ENCODE peak calls at places on chromosomes 7 and 10, in nine cellular contexts. N is activated T-cell treated with anti-CD3 and anti-CD28 coated beads for 4 hours; S is GM20000; J is stimulated activated CD4-positive, alpha-beta T cell treated with anti-CD3 and anti-CD28 coated beads, Interleukin-12 subunit alpha, Interleukin-12 subunit beta, amount 100 ng/mL, for 48 hours; L is NCI-H2171; X is midbrain; F is right cardiac atrium; C is trophoblast cell; G is effector memory CD8-positive, alpha-beta T cell. U is an unnamed sample.

GRCh38 chr10:132575320-132576201 is 38.0 kb downstream of the INPP5A start:
- DNase-seq in G (no peak), F (no peak), J (no peak), N (no peak), C (peak), S (peak), L (no peak), X (peak), U (no peak)

GRCh38 chr7:2929321-2930201 is 85.5 kb upstream of the GNA12 start:
- DNase-seq in F (no peak), C (no peak), L (peak), X (no peak), N (no peak), S (no peak), G (no peak), J (no peak), U (no peak)

GRCh38 chr10:110498982-110499795 is 1.5 kb downstream of the DUSP5 start:
- DNase-seq in J (no peak), L (no peak), F (no peak), C (peak), S (peak), G (peak), N (no peak), X (no peak), U (peak)

GRCh38 chr7:30019387-30019786 is 7.1 kb downstream of the FKBP14 start:
- DNase-seq in N (no peak), L (no peak), S (no peak), C (no peak), F (no peak), G (no peak), J (no peak), X (no peak), U (no peak)

GRCh38 chr7:468141-468540 is 51.5 kb downstream of the PDGFA start:
- DNase-seq in S (no peak), F (no peak), G (no peak), C (no peak), X (no peak), N (no peak), L (no peak), J (no peak), U (no peak)

GRCh38 chr7:32298403-32299132 is 191.6 kb downstream of the LSM5 start:
- DNase-seq in S (no peak), C (peak), J (no peak), G (no peak), X (no peak), N (no peak), F (peak), L (peak), U (no peak)

GRCh38 chr7:142864980-142865747 is 10.3 kb downstream of the EPHB6 start:
- DNase-seq in S (no peak), J (no peak), N (no peak), L (no peak), X (no peak), G (no peak), F (no peak), C (no peak), U (no peak)

GRCh38 chr10:129845081-129845823 is 118.8 kb downstream of the EBF3 start:
- DNase-seq in X (no peak), L (no peak), G (no peak), F (no peak), S (no peak), C (no peak), J (no peak), N (no peak), U (no peak)

GRCh38 chr10:69961864-69962745 is 90.5 kb upstream of the MACROH2A2 start:
- DNase-seq in J (no peak), L (no peak), N (no peak), S (no peak), C (no peak), G (no peak), F (no peak), X (no peak), U (no peak)

GRCh38 chr10:11344550-11344949 is 266.9 kb downstream of the USP6NL start:
- DNase-seq in N (no peak), J (no peak), X (no peak), S (peak), L (no peak), G (no peak), C (no peak), F (no peak), U (no peak)

GRCh38 chr10:68897336-68897741 is 3.8 kb upstream of the DDX50 start:
- DNase-seq in J (no peak), C (peak), L (peak), X (peak), N (no peak), G (peak), S (peak), F (no peak), U (peak)

GRCh38 chr10:102113261-102113955 is 6.8 kb downstream of the LDB1 start:
- DNase-seq in N (no peak), L (no peak), C (peak), J (no peak), S (no peak), G (no peak), X (no peak), F (no peak), U (no peak)

GRCh38 chr7:30412810-30413504 is 65.6 kb downstream of the NOD1 start:
- DNase-seq in F (no peak), G (peak), N (no peak), L (no peak), X (peak), S (peak), C (peak), J (no peak), U (peak)

U was measured in OCI-LY7.